ENCODE peak calls at places on chromosomes 11 and 22, in nine cellular contexts. O is MV-4-11; E is HCT116; W is neural progenitor cell; L is fibroblast of lung; F is IMR-90; X is GM12864; R is T-helper 2 cell; J is stimulated activated CD4-positive, alpha-beta T cell treated with anti-CD3 and anti-CD28 coated beads, Interleukin-1b, Interleukin-23, amount 100 ng/mL, for 1 hour. T is an unnamed sample.
A peak's percentile ranks its signal among the peaks of the same experiment; 100 is the strongest.

GRCh38 chr11:36672815-36673450 is 74.9 kb upstream of the RAG2 start:
- DNase-seq in E (peak; percentile 38), R (peak; percentile 30), O (peak; percentile 24), X (peak; percentile 4), F (peak; percentile 58), L (peak; percentile 39), W (peak; percentile 29), J (no peak), T (no peak)

GRCh38 chr22:19761500-19762314 is 1.1 kb downstream of the TBX1 start:
- DNase-seq in O (peak; percentile 23), E (no peak), J (no peak), R (no peak), F (no peak), L (no peak), W (peak; percentile 61), X (no peak), T (no peak)

GRCh38 chr11:126084608-126084912 is 21.9 kb upstream of the CDON start:
- DNase-seq in E (no peak), W (no peak), L (no peak), J (no peak), F (no peak), O (no peak), X (no peak), R (no peak), T (no peak)

GRCh38 chr11:117070016-117070415 is 28.2 kb downstream of the SIK3 start:
- DNase-seq in J (no peak), W (no peak), R (no peak), X (no peak), L (peak; percentile 51), F (peak; percentile 24), E (no peak), O (peak; percentile 45), T (no peak)

GRCh38 chr22:19666663-19667593 is 47.4 kb upstream of the SEPTIN5 start:
- DNase-seq in O (no peak), E (no peak), F (peak; percentile 77), J (no peak), W (no peak), X (no peak), L (peak; percentile 89), R (no peak), T (no peak)

GRCh38 chr11:125621995-125622394 is 3.0 kb upstream of the CHEK1 start:
- DNase-seq in R (no peak), L (peak; percentile 73), W (no peak), J (no peak), F (peak; percentile 77), X (no peak), E (no peak), O (no peak), T (no peak)

GRCh38 chr11:91773090-91773489 is 451.5 kb upstream of the FAT3 start:
- DNase-seq in L (peak; percentile 11), J (no peak), E (no peak), O (no peak), W (peak; percentile 53), X (no peak), R (no peak), F (no peak), T (no peak)

GRCh38 chr11:119093951-119094815 is 7.5 kb downstream of the DPAGT1 start:
- DNase-seq in X (no peak), J (no peak), L (peak; percentile 50), O (no peak), W (peak; percentile 48), R (peak; percentile 54), E (no peak), F (peak; percentile 38), T (peak; percentile 68)

GRCh38 chr11:55661901-55662300 is at the start of gene OR4C6:
- DNase-seq in O (no peak), L (no peak), E (no peak), J (no peak), W (no peak), F (no peak), X (no peak), R (no peak), T (no peak)

GRCh38 chr11:94493146-94493442 is 550 bp downstream of the MRE11 start:
- DNase-seq in E (no peak), R (peak; percentile 32), W (no peak), J (no peak), F (no peak), L (no peak), O (no peak), X (no peak), T (no peak)

GRCh38 chr11:88553204-88553603 is 215.7 kb upstream of the CTSC start:
- DNase-seq in L (peak; percentile 42), J (no peak), X (no peak), R (no peak), W (no peak), E (no peak), F (peak; percentile 49), O (no peak), T (no peak)

GRCh38 chr11:61911124-61911700 is 6.2 kb downstream of the RAB3IL1 start:
- DNase-seq in R (no peak), W (no peak), J (no peak), L (no peak), O (no peak), E (no peak), X (no peak), F (no peak), T (no peak)

GRCh38 chr11:63508009-63508408 is 2.1 kb downstream of the LGALS12 start:
- DNase-seq in F (no peak), W (peak; percentile 71), E (peak; percentile 28), O (peak; percentile 69), X (no peak), L (no peak), R (peak; percentile 42), J (no peak), T (peak; percentile 64)

GRCh38 chr11:130206141-130206540 is 46.6 kb downstream of the ST14 start:
- DNase-seq in R (no peak), W (no peak), F (no peak), J (no peak), E (no peak), X (no peak), O (no peak), L (no peak), T (no peak)

GRCh38 chr11:121337078-121337477 is 44.5 kb downstream of the SC5D start:
- DNase-seq in O (no peak), E (no peak), R (peak; percentile 80), L (no peak), J (no peak), X (no peak), W (no peak), F (no peak), T (no peak)

GRCh38 chr22:45738206-45738605 is 66.6 kb downstream of the ATXN10 start:
- DNase-seq in F (peak; percentile 35), X (no peak), W (no peak), O (no peak), J (no peak), E (no peak), R (no peak), L (no peak), T (no peak)

GRCh38 chr11:32034149-32034548 is 56.7 kb upstream of the RCN1 start:
- DNase-seq in F (peak; percentile 96), E (no peak), R (no peak), O (peak; percentile 61), J (no peak), L (peak; percentile 100), W (no peak), X (no peak), T (no peak)

GRCh38 chr11:94271885-94272372 is 32.5 kb upstream of the IZUMO1R start:
- DNase-seq in W (no peak), X (peak; percentile 61), E (no peak), F (no peak), J (no peak), R (peak; percentile 33), O (no peak), L (no peak), T (no peak)

GRCh38 chr22:26536056-26536761 is 23.9 kb upstream of the TFIP11 start:
- DNase-seq in O (no peak), R (no peak), J (no peak), W (no peak), X (no peak), F (no peak), E (no peak), L (no peak), T (no peak)

GRCh38 chr11:72631806-72632731 is 42.2 kb downstream of the PDE2A start:
- DNase-seq in F (no peak), L (no peak), O (no peak), E (no peak), W (no peak), R (no peak), J (no peak), X (no peak), T (peak; percentile 43)

GRCh38 chr11:79388201-79388600 is 52.6 kb downstream of the TENM4 start:
- DNase-seq in W (no peak), E (no peak), O (no peak), F (no peak), R (no peak), J (no peak), X (no peak), L (peak; percentile 66), T (no peak)

GRCh38 chr11:66470015-66470414 is 3.3 kb downstream of the PELI3 start:
- DNase-seq in L (no peak), J (no peak), O (peak; percentile 28), X (no peak), R (no peak), F (no peak), E (no peak), W (no peak), T (no peak)

GRCh38 chr11:91164452-91164822 is 941.6 kb upstream of the CHORDC1 start:
- DNase-seq in F (no peak), E (no peak), W (no peak), X (no peak), O (no peak), L (peak; percentile 23), R (no peak), J (no peak), T (no peak)

GRCh38 chr22:49372530-49373288 is 455.0 kb downstream of the BRD1 start:
- DNase-seq in X (no peak), J (no peak), O (peak; percentile 49), W (peak; percentile 43), L (no peak), F (no peak), E (peak; percentile 83), R (no peak), T (no peak)

GRCh38 chr11:28077524-28077923 is 30.4 kb downstream of the KIF18A start:
- DNase-seq in L (no peak), F (no peak), O (no peak), E (no peak), X (no peak), R (no peak), W (no peak), J (no peak), T (no peak)

GRCh38 chr22:38300197-38300945 is 16.9 kb downstream of the CSNK1E start:
- DNase-seq in L (no peak), X (no peak), E (no peak), R (no peak), F (no peak), O (no peak), W (no peak), J (no peak), T (no peak)

GRCh38 chr11:1729692-1730011 is 20.7 kb downstream of the IFITM10 start:
- DNase-seq in E (no peak), L (no peak), F (no peak), O (no peak), R (no peak), X (no peak), W (no peak), J (no peak), T (no peak)

GRCh38 chr11:128463386-128463829 is 124.0 kb downstream of the ETS1 start:
- DNase-seq in W (no peak), E (no peak), R (no peak), X (no peak), J (no peak), O (no peak), F (peak; percentile 99), L (peak; percentile 99), T (no peak)

GRCh38 chr22:20434773-20435172 is 2.9 kb downstream of the SCARF2 start:
- DNase-seq in L (no peak), E (no peak), F (no peak), W (no peak), O (no peak), X (no peak), R (no peak), J (no peak), T (no peak)

GRCh38 chr22:31046591-31047226 is 34.4 kb upstream of the SMTN start:
- DNase-seq in W (no peak), E (no peak), R (no peak), F (peak; percentile 13), J (no peak), X (no peak), L (no peak), O (no peak), T (peak; percentile 84)

GRCh38 chr11:6127881-6128280 is 20.4 kb downstream of the OR56B4 start:
- DNase-seq in E (no peak), L (no peak), R (peak; percentile 14), F (no peak), O (peak; percentile 52), W (no peak), X (no peak), J (no peak), T (no peak)